ENCODE peak calls at places on chromosomes 11 and 22, in five cellular contexts. Y is fibroblast of the conjunctiva; L is activated CD8-positive, alpha-beta memory T cell treated with anti-CD3 and anti-CD28 coated beads for 4 hours; J is AG04450; N is stimulated activated CD4-positive, alpha-beta T cell treated with anti-CD3 and anti-CD28 coated beads, Interleukin-4, amount 100 ng/mL, for 1 hour. T is an unnamed sample.
A peak's percentile ranks its signal among the peaks of the same experiment; 100 is the strongest.

GRCh38 chr11:72377596-72377995 is 56.7 kb downstream of the CLPB start:
- DNase-seq in L (no peak), J (no peak), N (no peak), Y (no peak), T (no peak)

GRCh38 chr11:33475999-33476398 is 218.8 kb downstream of the HIPK3 start:
- DNase-seq in N (no peak), Y (peak; percentile 18), L (no peak), J (peak; percentile 13), T (no peak)

GRCh38 chr22:46365166-46365624 is 29.7 kb downstream of the TRMU start:
- DNase-seq in J (no peak), L (no peak), N (no peak), Y (no peak), T (no peak)

GRCh38 chr11:76671626-76672309 is 1.2 kb upstream of the LRRC32 start:
- DNase-seq in L (no peak), N (no peak), J (no peak), Y (no peak), T (peak; percentile 41)

GRCh38 chr11:118152552-118153471 is at the start of gene SCN4B:
- DNase-seq in L (no peak), Y (peak; percentile 21), J (peak; percentile 6), N (no peak), T (no peak)

GRCh38 chr11:76469141-76469540 is 24.3 kb downstream of the EMSY start:
- DNase-seq in Y (no peak), J (no peak), L (no peak), N (no peak), T (no peak)

GRCh38 chr11:67309661-67310061 is 6.3 kb downstream of the SSH3 start:
- DNase-seq in N (no peak), J (no peak), Y (no peak), L (no peak), T (peak; percentile 82)

GRCh38 chr11:110763249-110764011 is 51.2 kb upstream of the ARHGAP20 start:
- DNase-seq in N (no peak), Y (peak; percentile 72), L (no peak), J (peak; percentile 59), T (no peak)

GRCh38 chr11:119295178-119295577 is 21.8 kb downstream of the MCAM start:
- DNase-seq in N (no peak), L (no peak), J (no peak), Y (no peak), T (no peak)

GRCh38 chr11:128157423-128158298 is 429.7 kb downstream of the ETS1 start:
- DNase-seq in J (peak; percentile 41), Y (peak; percentile 76), N (peak; percentile 33), L (peak; percentile 25), T (no peak)

GRCh38 chr11:2843551-2843950 is 42.0 kb downstream of the CDKN1C start:
- DNase-seq in L (no peak), Y (no peak), N (no peak), J (no peak), T (no peak)

GRCh38 chr11:117621226-117621625 is 175.8 kb downstream of the DSCAML1 start:
- DNase-seq in J (no peak), L (no peak), Y (no peak), N (no peak), T (no peak)

GRCh38 chr22:45425531-45426265 is 12.2 kb downstream of the RIBC2 start:
- DNase-seq in L (no peak), J (no peak), Y (no peak), N (no peak), T (no peak)

GRCh38 chr11:90639687-90640086 is 416.8 kb upstream of the CHORDC1 start:
- DNase-seq in Y (no peak), L (no peak), N (no peak), J (no peak), T (no peak)

GRCh38 chr22:27152033-27152432 is 494.6 kb downstream of the MIAT start:
- DNase-seq in N (no peak), L (no peak), Y (no peak), J (no peak), T (no peak)

GRCh38 chr22:47175151-47175760 is 412.8 kb downstream of the TBC1D22A start:
- DNase-seq in Y (peak; percentile 26), L (no peak), N (no peak), J (peak; percentile 72), T (peak; percentile 64)

GRCh38 chr22:48778308-48779195 is 1049.1 kb downstream of the BRD1 start:
- DNase-seq in Y (no peak), L (no peak), N (no peak), J (no peak), T (no peak)

GRCh38 chr11:34605481-34606325 is 15.2 kb upstream of the EHF start:
- DNase-seq in N (no peak), Y (no peak), L (no peak), J (no peak), T (no peak)

GRCh38 chr11:26950260-26950719 is 43.6 kb upstream of the FIBIN start:
- DNase-seq in J (peak; percentile 85), N (no peak), L (no peak), Y (peak; percentile 73), T (peak; percentile 59)

GRCh38 chr11:96426356-96427103 is 36.7 kb downstream of the JRKL start:
- DNase-seq in L (no peak), Y (peak; percentile 49), N (no peak), J (peak; percentile 21), T (no peak)

GRCh38 chr11:111531156-111531555 is 9.4 kb upstream of the LAYN start:
- DNase-seq in J (no peak), L (no peak), Y (no peak), N (no peak), T (no peak)

GRCh38 chr11:101915811-101916291 is 471 bp downstream of the ANGPTL5 start:
- DNase-seq in Y (peak; percentile 77), N (no peak), L (no peak), J (no peak), T (no peak)

GRCh38 chr11:33689089-33689488 is 11.5 kb downstream of the C11orf91 start:
- DNase-seq in Y (no peak), L (no peak), J (no peak), N (no peak), T (no peak)

GRCh38 chr11:2766166-2766565 is 66.4 kb upstream of the KCNQ1OT1 start:
- DNase-seq in Y (no peak), J (no peak), L (no peak), N (no peak), T (peak; percentile 66)

GRCh38 chr11:40388097-40388818 is 1071.2 kb downstream of the LRRC4C start:
- DNase-seq in J (no peak), N (no peak), Y (no peak), L (no peak), T (no peak)

GRCh38 chr11:128761339-128761738 is 67.5 kb downstream of the FLI1 start:
- DNase-seq in J (no peak), Y (no peak), N (no peak), L (no peak), T (no peak)

GRCh38 chr11:2672553-2673249 is 27.1 kb downstream of the KCNQ1OT1 start:
- DNase-seq in N (no peak), L (no peak), J (no peak), Y (no peak), T (peak; percentile 32)

GRCh38 chr11:96424693-96425092 is 34.9 kb downstream of the JRKL start:
- DNase-seq in Y (peak; percentile 2), L (no peak), J (peak; percentile 3), N (no peak), T (no peak)

GRCh38 chr11:19232910-19233503 is 7.7 kb downstream of the E2F8 start:
- DNase-seq in L (no peak), N (no peak), Y (peak; percentile 38), J (peak; percentile 48), T (no peak)

GRCh38 chr11:118151421-118151820 is 1.2 kb downstream of the SCN4B start:
- DNase-seq in Y (no peak), N (no peak), J (no peak), L (no peak), T (no peak)

GRCh38 chr22:38935023-38935422 is 22.4 kb upstream of the APOBEC3A start:
- DNase-seq in Y (no peak), N (no peak), L (no peak), J (no peak), T (no peak)

GRCh38 chr11:1875093-1875785 is 16.5 kb downstream of the PRR33 start:
- DNase-seq in J (no peak), Y (peak; percentile 43), L (no peak), N (no peak), T (peak; percentile 94)

GRCh38 chr11:1963864-1964263 is 16.7 kb downstream of the MRPL23 start:
- DNase-seq in N (no peak), Y (no peak), J (no peak), L (no peak), T (peak; percentile 9)

GRCh38 chr11:12008790-12009616 is 577 bp upstream of the DKK3 start:
- DNase-seq in N (no peak), L (no peak), J (no peak), Y (no peak), T (no peak)

GRCh38 chr11:25225078-25225477 is 728.2 kb downstream of the LUZP2 start:
- DNase-seq in J (no peak), N (no peak), Y (no peak), L (no peak), T (no peak)

GRCh38 chr22:29580200-29580810 is 608 bp downstream of the NIPSNAP1 start:
- DNase-seq in N (no peak), L (no peak), J (no peak), Y (no peak), T (no peak)

GRCh38 chr22:45105281-45105700 is 58.4 kb upstream of the NUP50 start:
- DNase-seq in Y (no peak), L (no peak), J (peak; percentile 77), N (no peak), T (no peak)

GRCh38 chr11:2837651-2838050 is 47.9 kb downstream of the CDKN1C start:
- DNase-seq in N (no peak), J (no peak), L (no peak), Y (no peak), T (no peak)

T was measured in chondrocyte.